ENCODE peak calls at places on chromosomes 3 and 15, in four cellular contexts. H is right lobe of liver, L is GM23248, S is adipocyte. R is an unnamed sample. For H3K9me3, the result is how much of the 10 kb centered on the place peaks cover.

GRCh38 chr15:81156324-81156723 is 22.3 kb downstream of the CFAP161 start:
- DNase-seq in H (no peak), L (no peak), S (no peak), R (no peak)

GRCh38 chr15:62502451-62502850 is 337.4 kb upstream of the C2CD4B start:
- DNase-seq in L (peak), S (no peak), H (no peak), R (peak)

GRCh38 chr3:11379824-11380281 is 107.7 kb downstream of the ATG7 start:
- DNase-seq in L (no peak), S (no peak), H (no peak), R (no peak)

GRCh38 chr3:103127116-103127630 is 692.4 kb downstream of the ZPLD1 start:
- DNase-seq in S (no peak), L (no peak), H (no peak), R (no peak)

GRCh38 chr15:58346361-58346760 is 85.4 kb upstream of the LIPC start:
- DNase-seq in S (peak), L (peak), H (no peak), R (peak)

GRCh38 chr15:90603893-90604292 is 74.2 kb downstream of the CRTC3 start:
- DNase-seq in H (no peak), L (peak), S (peak), R (no peak)

GRCh38 chr3:82133070-82133606 is 371.7 kb upstream of the GBE1 start:
- DNase-seq in L (peak), H (peak), S (peak), R (peak)

GRCh38 chr3:113769551-113769950 is 22.7 kb downstream of the ATP6V1A start:
- DNase-seq in H (no peak), L (peak), S (peak), R (no peak)

GRCh38 chr3:152365126-152365525 is 96.4 kb downstream of the MBNL1 start:
- DNase-seq in S (no peak), H (no peak), L (no peak), R (no peak)

GRCh38 chr3:194389269-194389668 is 9.8 kb downstream of the GP5 start:
- DNase-seq in S (no peak), H (no peak), L (no peak), R (no peak)

GRCh38 chr3:13622356-13622755 is 73.4 kb downstream of the FBLN2 start:
- DNase-seq in H (no peak), S (no peak), L (no peak), R (no peak)

GRCh38 chr15:49901867-49902775 is 216.9 kb downstream of the ATP8B4 start:
- DNase-seq in H (no peak), L (peak), S (peak), R (no peak)

DNA sequence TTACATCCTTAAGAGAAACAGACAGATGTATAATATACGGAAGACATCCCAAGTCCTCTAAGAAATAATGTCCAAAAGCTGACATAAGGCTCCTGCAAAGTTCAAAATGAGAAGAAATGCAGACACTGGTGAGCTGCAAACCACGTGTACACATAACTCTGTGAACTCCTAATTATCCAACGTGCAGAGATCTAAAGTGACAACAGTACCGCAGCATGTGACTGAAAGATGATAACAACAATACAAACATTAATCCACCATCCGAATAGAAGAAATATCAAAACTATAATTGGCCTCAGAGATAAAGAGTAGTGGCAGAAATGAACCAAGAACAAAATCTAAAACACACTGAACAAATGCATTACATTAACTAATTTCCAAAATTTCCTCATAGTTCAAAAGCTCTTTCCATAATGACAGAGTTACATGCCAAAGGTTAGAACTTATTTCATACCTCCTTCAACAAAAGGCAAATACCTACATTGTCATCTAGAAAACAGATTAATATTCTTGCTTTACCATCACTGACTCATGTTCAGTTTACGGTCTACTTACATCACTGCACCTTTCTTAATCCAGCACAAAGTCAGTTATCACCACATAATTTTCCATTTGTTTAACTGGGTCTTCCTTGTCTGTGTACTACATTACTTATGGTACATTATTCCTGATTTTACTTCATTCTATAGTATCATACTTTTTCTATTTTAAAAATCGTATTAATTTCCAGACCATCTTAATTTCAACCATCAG is 2.2 kb downstream of the PDCD10 start:
- DNase-seq in S (no peak), L (peak), H (no peak), R (no peak)
- H3K4me3 ChIP-seq in S (no peak), L (peak), H (no peak), R (no peak)

GRCh38 chr15:40379374-40379773 is 3.1 kb upstream of the KNSTRN start:
- DNase-seq in S (no peak), L (no peak), H (no peak), R (no peak)
- H3K9me3 ChIP-seq in S (under half), L (under half), H (under half), R (under half)

GRCh38 chr3:32703491-32703968 is 18.5 kb downstream of the CNOT10 start:
- DNase-seq in H (no peak), S (peak), L (no peak), R (no peak)

GRCh38 chr3:32696523-32696922 is 11.5 kb downstream of the CNOT10 start:
- DNase-seq in S (no peak), H (no peak), L (no peak), R (no peak)

GRCh38 chr3:32699429-32699828 is 14.4 kb downstream of the CNOT10 start:
- DNase-seq in H (no peak), L (no peak), S (no peak), R (no peak)

GRCh38 chr3:32705232-32705631 is 20.2 kb downstream of the CNOT10 start:
- DNase-seq in L (no peak), S (no peak), H (no peak), R (no peak)

DNA sequence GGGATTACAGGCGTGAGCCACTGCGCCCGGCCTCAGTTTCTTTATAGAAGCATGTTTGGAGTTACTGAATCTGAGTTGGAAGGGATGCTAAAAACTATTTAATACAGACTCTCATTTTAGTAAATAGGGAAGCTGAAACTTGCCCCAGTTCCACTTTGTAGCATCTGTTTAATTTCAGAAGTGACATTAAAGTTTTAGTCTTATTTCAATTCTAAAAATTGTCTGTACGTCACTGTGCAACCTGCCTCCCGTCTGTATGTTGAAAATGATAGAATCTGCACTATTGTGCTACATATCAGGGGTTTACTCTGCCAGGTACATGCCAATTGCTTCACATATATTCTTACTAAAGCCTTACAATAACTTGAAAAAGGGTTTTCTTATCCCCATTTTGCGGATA is 15.3 kb downstream of the CNOT10 start:
- DNase-seq in L (no peak), H (no peak), S (no peak), R (no peak)
- H3K4me3 ChIP-seq in L (no peak), H (no peak), S (no peak), R (no peak)

DNA sequence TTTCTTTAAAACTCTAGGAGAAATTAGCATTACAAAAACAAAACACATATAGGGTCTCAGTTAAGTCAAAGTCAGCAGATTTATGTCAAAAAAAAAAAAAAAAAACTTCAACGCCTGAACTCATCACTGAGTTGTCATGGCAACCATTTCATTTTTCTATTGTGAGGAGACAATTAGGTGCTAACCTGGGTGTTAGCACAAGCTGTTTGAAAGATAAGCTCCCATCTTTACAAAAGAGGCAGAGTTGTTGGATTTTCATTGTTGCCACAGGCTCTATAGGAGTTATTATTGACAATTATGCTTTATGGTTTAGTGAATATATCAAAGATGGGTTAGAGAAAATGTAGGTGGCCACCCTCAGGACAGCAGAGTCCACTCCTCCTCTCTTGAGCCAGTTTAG is 806.9 kb downstream of the GRM7 start:
- DNase-seq in H (no peak), S (no peak), L (no peak), R (no peak)
- H3K9me3 ChIP-seq in H (under half), S (under half), L (under half), R (under half)

DNA sequence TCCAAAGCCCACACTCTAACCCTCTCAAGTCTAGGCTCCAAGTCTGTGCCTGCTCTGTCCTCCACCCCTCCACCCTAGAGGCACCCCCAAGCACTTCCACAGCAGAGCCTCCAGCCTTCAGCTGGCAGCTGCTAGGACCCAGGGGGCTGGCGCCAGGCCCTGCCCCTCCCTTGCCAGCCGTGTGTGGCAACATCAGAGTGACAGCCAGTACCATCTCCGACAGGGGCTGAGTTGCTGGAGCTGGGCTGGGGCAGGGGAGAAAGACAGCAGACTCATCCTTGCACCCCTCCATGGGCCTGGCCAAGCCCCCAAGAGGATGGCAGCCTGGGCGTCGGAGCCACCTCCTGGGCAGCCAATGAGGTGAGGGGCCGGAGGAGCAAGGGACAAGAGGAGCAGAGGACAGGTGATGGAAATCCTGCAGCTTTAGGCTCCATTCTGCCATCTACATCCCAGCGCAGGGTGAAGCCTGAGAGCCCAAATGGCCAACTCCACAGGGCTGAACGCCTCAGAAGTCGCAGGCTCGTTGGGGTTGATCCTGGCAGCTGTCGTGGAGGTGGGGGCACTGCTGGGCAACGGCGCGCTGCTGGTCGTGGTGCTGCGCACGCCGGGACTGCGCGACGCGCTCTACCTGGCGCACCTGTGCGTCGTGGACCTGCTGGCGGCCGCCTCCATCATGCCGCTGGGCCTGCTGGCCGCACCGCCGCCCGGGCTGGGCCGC is at the start of gene GPR62:
- DNase-seq in L (no peak), H (no peak), S (no peak), R (no peak)
- H3K4me3 ChIP-seq in L (peak), H (peak), S (no peak), R (no peak)

GRCh38 chr3:62319570-62320243 is 53.6 kb downstream of the FEZF2 start:
- DNase-seq in S (no peak), H (no peak), L (no peak), R (no peak)
- H3K9me3 ChIP-seq in S (under half), H (under half), L (under half), R (under half)

R was measured in MG63.